ENCODE peak calls at places on chromosomes 6 and 20, in seven cellular contexts. R, K, S, H, T, P and L are unnamed samples.

GRCh38 chr20:38337561-38338140 is 8.6 kb upstream of the LBP start:
- DNase-seq in P (peak), K (no peak), H (peak), T (no peak), S (peak), R (peak), L (peak)

GRCh38 chr6:2790588-2790987 is 25.4 kb downstream of the WRNIP1 start:
- DNase-seq in P (no peak), T (no peak), R (no peak), K (peak), H (no peak), S (no peak), L (peak)

GRCh38 chr20:63130654-63131577 is 85.0 kb downstream of the YTHDF1 start:
- DNase-seq in T (no peak), P (no peak), S (no peak), H (no peak), R (no peak), K (no peak), L (no peak)

GRCh38 chr6:28737750-28738395 is 185.9 kb downstream of the TRIM27 start:
- DNase-seq in P (no peak), T (no peak), R (no peak), S (no peak), H (peak), K (no peak), L (no peak)

GRCh38 chr20:56195946-56196345 is 52.6 kb upstream of the MC3R start:
- DNase-seq in P (no peak), R (no peak), T (no peak), S (no peak), H (no peak), K (no peak), L (no peak)

GRCh38 chr6:149860513-149860833 is 3.7 kb downstream of the LRP11 start:
- DNase-seq in K (no peak), H (no peak), S (no peak), T (no peak), P (no peak), R (no peak), L (no peak)

GRCh38 chr6:152089992-152090391 is 282.5 kb downstream of the ESR1 start:
- DNase-seq in H (no peak), S (no peak), R (no peak), K (peak), P (no peak), T (no peak), L (peak)

GRCh38 chr6:35782424-35782823 is 1.6 kb downstream of the CLPSL1 start:
- DNase-seq in H (no peak), K (no peak), S (peak), R (no peak), T (no peak), P (no peak), L (no peak)

GRCh38 chr6:19472850-19473249 is 364.3 kb upstream of the ID4 start:
- DNase-seq in H (peak), R (peak), P (no peak), K (no peak), S (no peak), T (no peak), L (no peak)

GRCh38 chr6:123794190-123794589 is 9.5 kb upstream of the NKAIN2 start:
- DNase-seq in S (no peak), H (no peak), T (no peak), R (no peak), P (no peak), K (no peak), L (no peak)

GRCh38 chr20:8853805-8854338 is 215.0 kb upstream of the PLCB4 start:
- DNase-seq in H (peak), T (peak), S (peak), P (peak), K (peak), R (no peak), L (peak)

GRCh38 chr6:168545428-168545827 is 104.4 kb downstream of the SMOC2 start:
- DNase-seq in S (no peak), K (no peak), T (no peak), H (no peak), R (no peak), P (no peak), L (no peak)

GRCh38 chr6:126180585-126180984 is 159.3 kb upstream of the CENPW start:
- DNase-seq in R (no peak), P (peak), K (peak), T (peak), H (no peak), S (no peak), L (no peak)

GRCh38 chr6:91029211-91029610 is 442.3 kb upstream of the MAP3K7 start:
- DNase-seq in P (no peak), R (no peak), T (no peak), K (no peak), S (no peak), H (no peak), L (no peak)

GRCh38 chr6:129863664-129864063 is 2.5 kb upstream of the TMEM244 start:
- DNase-seq in S (no peak), T (no peak), P (no peak), R (no peak), H (no peak), K (peak), L (no peak)

GRCh38 chr6:44679906-44680698 is 292.6 kb downstream of the CDC5L start:
- DNase-seq in H (no peak), K (no peak), S (no peak), P (no peak), R (no peak), T (no peak), L (no peak)

GRCh38 chr6:154487367-154488275 is 22.9 kb downstream of the CNKSR3 start:
- DNase-seq in P (peak), H (no peak), S (peak), T (no peak), K (peak), R (no peak), L (no peak)

GRCh38 chr20:34473262-34473883 is 42.8 kb upstream of the DYNLRB1 start:
- DNase-seq in H (peak), T (no peak), S (peak), K (peak), P (peak), R (peak), L (peak)

GRCh38 chr6:88848870-88849269 is 114.5 kb downstream of the RNGTT start:
- DNase-seq in T (no peak), H (no peak), P (no peak), K (no peak), S (peak), R (no peak), L (no peak)

GRCh38 chr6:158837684-158838625 is 18.8 kb upstream of the EZR start:
- DNase-seq in H (no peak), R (no peak), P (no peak), S (peak), K (peak), T (no peak), L (no peak)

GRCh38 chr6:34052071-34052825 is 93.6 kb downstream of the GRM4 start:
- DNase-seq in K (no peak), T (no peak), S (no peak), P (no peak), H (no peak), R (no peak), L (no peak)

GRCh38 chr6:137467211-137467610 is 27.0 kb downstream of the OLIG3 start:
- DNase-seq in T (no peak), H (no peak), P (no peak), K (no peak), S (no peak), R (no peak), L (no peak)

GRCh38 chr6:137465378-137466009 is 28.7 kb downstream of the OLIG3 start:
- DNase-seq in K (no peak), P (no peak), H (no peak), T (no peak), R (no peak), S (no peak), L (no peak)
- TF ChIP-seq RFX5 in K (no peak), P (no peak), H (no peak), T (no peak), R (no peak), S (no peak), L (no peak)

DNA sequence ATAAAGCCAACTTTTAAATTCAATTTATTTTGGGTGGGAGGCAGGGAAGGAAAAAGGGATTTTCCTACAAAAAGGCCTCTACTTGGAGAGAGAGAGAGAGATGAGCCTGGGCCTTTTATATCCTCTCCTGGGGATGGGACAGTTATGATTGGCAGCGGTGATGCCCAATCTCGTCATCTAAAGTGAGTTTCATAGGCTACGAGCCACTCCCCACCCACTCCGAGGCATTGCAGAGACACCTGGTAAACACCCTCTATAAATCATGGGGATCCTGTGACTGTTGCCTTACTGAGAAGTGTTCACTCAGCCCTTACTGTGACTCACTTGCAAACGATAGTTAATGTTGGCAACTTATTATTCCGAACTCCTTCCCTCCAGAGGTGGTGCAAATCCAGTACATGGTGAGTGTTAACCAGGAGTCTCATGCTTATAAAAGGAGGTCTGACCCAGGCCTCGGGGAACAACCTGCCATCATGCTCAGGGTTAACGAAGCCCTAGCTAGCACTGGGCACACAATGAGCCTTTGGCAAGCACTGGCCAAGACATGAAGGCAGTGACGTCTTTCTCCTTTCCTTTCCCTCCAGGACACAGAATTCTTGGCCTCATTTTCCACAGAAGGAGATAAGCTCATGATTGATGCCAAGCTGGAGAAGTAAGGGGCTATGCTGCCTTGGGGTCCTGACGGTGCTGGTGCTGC is 20.5 kb downstream of the BPIFB4 start:
- DNase-seq in S (no peak), T (no peak), R (no peak), P (no peak), K (no peak), H (no peak), L (peak)
- TF ChIP-seq RFX5 in S (no peak), T (no peak), R (no peak), P (no peak), K (no peak), H (no peak), L (no peak)

GRCh38 chr6:39930540-39930939 is 3.7 kb downstream of the MOCS1 start:
- DNase-seq in H (no peak), T (no peak), K (no peak), S (no peak), R (no peak), P (no peak), L (no peak)
- TF ChIP-seq RFX5 in H (no peak), T (no peak), K (no peak), S (no peak), R (no peak), P (no peak), L (no peak)

GRCh38 chr20:19998990-19999705 is 18.0 kb upstream of the NAA20 start:
- DNase-seq in R (no peak), K (no peak), S (no peak), H (no peak), T (no peak), P (no peak), L (no peak)
- TF ChIP-seq RFX5 in R (no peak), K (no peak), S (no peak), H (no peak), T (no peak), P (no peak), L (no peak)

GRCh38 chr6:170131351-170131750 is 159.5 kb downstream of the DLL1 start:
- DNase-seq in K (no peak), T (no peak), R (no peak), P (no peak), H (no peak), S (no peak), L (no peak)

GRCh38 chr6:170134077-170135040 is 156.5 kb downstream of the DLL1 start:
- DNase-seq in K (no peak), H (no peak), P (no peak), S (no peak), T (no peak), R (peak), L (no peak)

GRCh38 chr6:170130771-170131241 is 160.1 kb downstream of the DLL1 start:
- DNase-seq in K (no peak), T (no peak), R (no peak), S (no peak), P (no peak), H (no peak), L (no peak)

GRCh38 chr6:170132011-170132521 is 158.8 kb downstream of the DLL1 start:
- DNase-seq in S (no peak), R (peak), H (no peak), T (no peak), P (no peak), K (no peak), L (no peak)

GRCh38 chr6:170132561-170132991 is 158.3 kb downstream of the DLL1 start:
- DNase-seq in R (no peak), S (no peak), K (no peak), T (no peak), H (no peak), P (no peak), L (no peak)
- TF ChIP-seq RFX5 in R (no peak), S (no peak), K (no peak), T (no peak), H (no peak), P (no peak), L (no peak)

DNA sequence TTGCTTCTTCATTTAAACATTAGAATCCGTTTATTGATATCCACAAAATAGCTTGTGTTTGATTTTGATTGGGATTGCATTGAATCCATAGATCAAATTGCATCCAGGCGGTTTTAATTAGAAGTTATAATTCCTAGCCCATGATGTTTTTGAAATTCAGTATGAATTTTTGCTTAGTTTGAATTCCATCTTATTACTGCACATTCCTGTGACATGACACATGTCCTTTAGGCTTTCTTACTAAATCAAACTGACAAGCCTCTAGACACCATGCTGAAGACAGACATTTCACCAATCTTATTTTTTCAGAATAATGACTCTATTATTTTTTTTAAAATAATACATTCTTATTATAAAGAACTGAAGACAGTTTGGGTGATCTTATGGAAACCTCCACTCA is 21.4 kb upstream of the PI16 start:
- DNase-seq in P (no peak), H (no peak), R (no peak), S (no peak), T (no peak), K (peak), L (no peak)
- TF ChIP-seq RFX5 in P (no peak), H (no peak), R (no peak), S (no peak), T (no peak), K (no peak), L (no peak)

GRCh38 chr20:23783447-23783846 is 32.7 kb upstream of the CST1 start:
- DNase-seq in K (no peak), T (no peak), R (no peak), H (no peak), S (no peak), P (no peak), L (no peak)

GRCh38 chr20:23782366-23782983 is 31.7 kb upstream of the CST1 start:
- DNase-seq in R (peak), P (no peak), K (peak), T (no peak), H (peak), S (peak), L (peak)
- TF ChIP-seq RFX5 in R (no peak), P (no peak), K (no peak), T (no peak), H (no peak), S (no peak), L (no peak)